ENCODE peak calls at places on chromosomes 4 and X, in five cellular contexts. E, V, X, K and A are unnamed samples.

GRCh38 chr4:71338846-71339593 is at the start of gene SLC4A4:
- DNase-seq in E (no peak), V (no peak), X (no peak), K (no peak), A (peak)

GRCh38 chrX:131841496-131842410 is 181.3 kb upstream of the STK26 start:
- DNase-seq in E (no peak), V (peak), X (no peak), K (no peak), A (peak)

GRCh38 chr4:181150173-181150572 is 1093.0 kb upstream of the TENM3 start:
- DNase-seq in E (no peak), V (no peak), X (no peak), K (no peak), A (no peak)

GRCh38 chrX:623599-624323 is 6.8 kb upstream of the SHOX start:
- DNase-seq in E (no peak), V (peak), X (no peak), K (no peak), A (peak)

GRCh38 chr4:13990596-13991589 is 363.4 kb upstream of the BOD1L1 start:
- DNase-seq in E (no peak), V (peak), X (no peak), K (no peak), A (no peak)

GRCh38 chr4:3462321-3462789 is 751 bp upstream of the DOK7 start:
- DNase-seq in E (no peak), V (peak), X (peak), K (no peak), A (no peak)

GRCh38 chrX:38941675-38942074 is 140.4 kb downstream of the MID1IP1 start:
- DNase-seq in E (no peak), V (no peak), X (no peak), K (no peak), A (no peak)

GRCh38 chr4:142565771-142566170 is 280.3 kb downstream of the INPP4B start:
- DNase-seq in E (no peak), V (no peak), X (no peak), K (no peak), A (no peak)

GRCh38 chrX:150200820-150201287 is 162.3 kb upstream of the MAMLD1 start:
- DNase-seq in E (no peak), V (no peak), X (no peak), K (no peak), A (peak)

GRCh38 chrX:123425904-123426303 is 241.8 kb downstream of the GRIA3 start:
- DNase-seq in E (no peak), V (no peak), X (no peak), K (no peak), A (no peak)

GRCh38 chrX:123425471-123425870 is 241.4 kb downstream of the GRIA3 start:
- DNase-seq in E (no peak), V (no peak), X (no peak), K (no peak), A (no peak)

GRCh38 chrX:123424546-123424945 is 240.5 kb downstream of the GRIA3 start:
- DNase-seq in E (no peak), V (no peak), X (no peak), K (no peak), A (peak)

GRCh38 chrX:123422875-123423274 is 238.8 kb downstream of the GRIA3 start:
- DNase-seq in E (no peak), V (peak), X (no peak), K (no peak), A (no peak)
- TF ChIP-seq CTCF in E (no peak), V (peak), X (peak), K (peak), A (peak)

GRCh38 chr4:94334962-94335361 is 7.7 kb downstream of the HPGDS start:
- DNase-seq in E (no peak), V (no peak), X (no peak), K (no peak), A (no peak)

GRCh38 chr4:94334519-94334918 is 8.1 kb downstream of the HPGDS start:
- DNase-seq in E (no peak), V (no peak), X (no peak), K (no peak), A (no peak)

GRCh38 chr4:94333864-94334263 is 8.8 kb downstream of the HPGDS start:
- DNase-seq in E (no peak), V (no peak), X (no peak), K (no peak), A (no peak)

GRCh38 chr4:94329933-94330332 is 12.7 kb downstream of the HPGDS start:
- DNase-seq in E (no peak), V (no peak), X (no peak), K (no peak), A (no peak)

DNA sequence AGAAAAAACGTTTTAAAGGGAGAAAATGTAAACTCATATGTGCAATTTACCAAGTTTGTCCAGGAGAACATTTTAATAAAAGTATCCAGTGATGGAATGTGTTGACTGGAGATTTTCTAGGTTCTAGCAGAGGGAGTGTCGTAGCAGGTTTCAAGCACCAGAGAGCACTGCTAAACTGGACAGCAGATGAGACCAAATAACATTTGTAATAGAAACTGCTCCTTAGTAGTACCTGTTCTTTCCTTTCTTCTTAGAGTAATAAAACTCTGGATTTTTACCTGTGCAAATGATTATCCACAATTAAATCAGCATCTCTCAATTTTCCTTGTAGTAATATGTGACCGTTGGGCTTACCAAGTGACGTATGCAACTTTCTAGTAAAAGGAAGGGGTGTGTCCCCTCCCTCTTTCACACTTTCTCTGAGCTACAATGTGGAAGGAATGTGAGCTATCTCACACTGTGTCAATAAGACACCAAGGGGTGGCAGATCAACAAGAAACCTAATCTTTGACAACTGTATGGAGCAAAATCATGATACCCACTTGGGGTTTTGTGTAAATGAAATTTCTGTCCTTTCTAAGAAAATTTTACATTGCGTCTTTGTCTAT is 9.5 kb downstream of the HPGDS start:
- DNase-seq in E (no peak), V (no peak), X (no peak), K (no peak), A (no peak)
- TF ChIP-seq CTCF in E (no peak), V (no peak), X (peak), K (no peak), A (no peak)

DNA sequence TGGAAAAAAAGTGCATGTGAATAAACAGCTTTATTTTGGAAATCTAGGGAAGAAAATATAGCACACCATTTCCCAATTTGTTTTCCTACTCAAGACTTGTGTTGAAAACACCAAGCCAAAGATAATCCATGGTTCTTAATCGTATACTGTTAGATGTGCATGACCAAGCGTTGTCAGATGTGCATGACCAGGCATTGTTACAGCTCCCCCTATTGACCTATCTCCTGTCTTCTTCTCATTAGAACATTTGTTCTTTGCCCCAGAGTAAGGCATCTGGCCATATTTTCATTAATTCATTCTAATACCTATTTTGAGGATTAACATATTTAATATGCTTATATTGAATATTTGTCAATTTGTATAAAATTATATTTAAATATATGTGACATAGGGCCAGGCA is 14.4 kb upstream of the VCX start:
- DNase-seq in E (no peak), V (no peak), X (no peak), K (no peak), A (no peak)
- TF ChIP-seq CTCF in E (no peak), V (no peak), X (peak), K (no peak), A (peak)

DNA sequence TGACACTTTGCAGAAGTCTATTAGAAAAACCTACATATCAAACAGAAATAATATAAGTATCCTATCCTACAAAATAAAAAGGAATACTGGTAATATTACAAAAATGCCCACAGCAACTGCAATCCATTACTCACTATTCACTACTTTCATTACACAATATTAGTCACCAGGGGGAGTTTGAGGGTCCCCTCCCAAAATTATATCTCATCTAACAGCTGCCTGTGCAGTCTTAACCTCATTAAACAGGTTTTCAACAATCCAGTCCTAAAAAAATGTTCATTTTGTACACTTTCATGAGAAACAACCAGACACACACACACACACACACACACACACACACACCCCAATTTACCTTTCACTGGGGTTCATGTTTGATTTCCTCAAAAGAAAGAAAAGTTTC is 2.9 kb downstream of the CLOCK start:
- DNase-seq in E (no peak), V (no peak), X (no peak), K (no peak), A (no peak)
- TF ChIP-seq CTCF in E (no peak), V (no peak), X (no peak), K (no peak), A (no peak)

DNA sequence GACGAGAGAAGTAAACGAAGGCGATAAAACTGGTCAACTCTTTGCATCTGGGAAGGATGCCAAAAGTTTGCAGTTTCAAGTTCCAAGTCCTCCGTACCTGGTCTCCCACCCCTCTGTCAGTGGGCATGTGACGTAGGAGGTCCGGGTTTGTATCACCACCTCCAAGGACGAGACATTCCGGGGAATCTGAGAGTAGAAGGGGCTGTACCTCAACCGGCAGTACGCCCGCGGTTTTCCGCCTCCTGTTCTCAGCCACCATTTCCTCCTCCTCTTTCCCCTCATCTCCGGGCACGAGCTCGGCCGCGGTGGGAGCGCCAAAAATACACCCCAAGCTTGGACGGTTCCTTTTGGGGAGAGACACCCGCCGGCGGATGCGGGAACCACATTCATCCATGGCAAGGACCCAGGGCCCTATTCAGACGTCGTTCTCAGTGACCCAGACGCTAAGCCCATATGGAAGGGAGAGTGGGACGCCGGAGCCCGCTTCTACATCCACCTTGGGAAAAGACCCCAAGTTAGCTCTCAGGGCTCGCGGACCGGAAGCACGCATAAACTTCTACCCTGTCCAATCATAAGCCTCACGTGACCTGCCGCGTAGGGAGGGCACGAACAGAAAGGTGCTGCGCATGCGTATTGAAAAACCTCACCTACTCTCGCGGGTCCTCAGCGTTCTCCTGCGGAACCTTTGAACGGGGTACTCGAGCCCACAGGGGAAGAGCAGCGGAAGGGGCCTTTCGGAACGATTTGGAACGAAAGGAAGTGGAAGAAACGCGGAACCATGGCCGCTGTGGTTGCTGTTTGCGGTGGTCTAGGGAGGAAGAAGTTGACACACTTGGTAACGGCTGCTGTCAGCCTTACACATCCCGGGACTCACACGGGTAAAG is at the start of the genes HELQ and MRPS18C:
- DNase-seq in E (peak), V (peak), X (peak), K (peak), A (peak)
- TF ChIP-seq CTCF in E (no peak), V (no peak), X (peak), K (no peak), A (no peak)

GRCh38 chr4:137614491-137614890 is 82.2 kb upstream of the PCDH18 start:
- DNase-seq in E (no peak), V (no peak), X (no peak), K (no peak), A (no peak)

GRCh38 chr4:137611998-137612700 is 79.9 kb upstream of the PCDH18 start:
- DNase-seq in E (no peak), V (no peak), X (no peak), K (no peak), A (no peak)

GRCh38 chr4:137608085-137608484 is 75.8 kb upstream of the PCDH18 start:
- DNase-seq in E (no peak), V (no peak), X (no peak), K (no peak), A (no peak)

GRCh38 chr4:137609693-137610450 is 77.6 kb upstream of the PCDH18 start:
- DNase-seq in E (no peak), V (no peak), X (no peak), K (no peak), A (no peak)

DNA sequence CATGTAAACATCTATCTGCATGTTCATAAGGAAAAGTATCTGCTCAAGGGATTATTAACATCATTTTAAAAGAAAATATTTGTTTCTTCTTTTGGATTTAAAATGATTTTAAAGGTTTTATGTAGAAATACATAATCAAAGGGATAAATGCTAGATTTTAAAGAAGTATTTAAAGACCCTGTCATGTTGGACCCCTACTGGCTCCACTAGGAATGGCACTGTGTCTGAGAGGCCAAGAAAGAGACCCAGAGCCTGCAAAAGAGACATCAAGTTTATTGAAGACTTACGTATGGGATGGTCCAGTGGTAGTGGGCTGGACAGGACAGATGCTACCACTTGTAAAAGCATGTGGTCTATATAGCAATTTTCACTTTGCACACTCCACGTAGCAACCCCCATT is 78.7 kb upstream of the PCDH18 start:
- DNase-seq in E (no peak), V (peak), X (no peak), K (no peak), A (no peak)
- TF ChIP-seq CTCF in E (no peak), V (peak), X (peak), K (no peak), A (no peak)

GRCh38 chr4:165351359-165352130 is 24.1 kb downstream of the MSMO1 start:
- DNase-seq in E (no peak), V (no peak), X (no peak), K (no peak), A (no peak)
- TF ChIP-seq CTCF in E (no peak), V (no peak), X (no peak), K (peak), A (peak)

DNA sequence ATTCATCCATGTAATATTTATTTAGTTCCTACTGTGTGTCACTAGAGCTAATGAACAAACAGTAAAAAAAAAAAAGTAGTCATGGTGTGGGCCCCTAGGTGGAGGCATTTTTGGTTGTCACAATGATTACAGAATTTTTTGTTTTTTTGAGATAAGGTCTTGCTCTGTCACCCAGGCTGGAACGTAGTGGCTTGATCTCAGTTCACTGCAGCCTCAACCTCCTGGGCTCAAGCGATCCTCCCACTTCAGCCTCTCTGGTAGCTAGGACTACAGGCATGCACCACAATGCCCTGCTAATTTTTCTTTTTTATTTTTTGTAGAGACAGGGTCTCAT is 22.0 kb downstream of the DNAAF6 start:
- DNase-seq in E (no peak), V (no peak), X (no peak), K (no peak), A (no peak)
- TF ChIP-seq CTCF in E (no peak), V (no peak), X (no peak), K (no peak), A (no peak)